ENCODE peak calls at places on chromosomes 6 and 20, in six cellular contexts. One of them, this sample, is unnamed.

GRCh38 chr6:39004801-39005200 is 43.8 kb upstream of the GLP1R start:
- DNase-seq in HepG2: no peak
- DNase-seq in SK-N-SH: no peak
- DNase-seq in GM12878: no peak
- DNase-seq in K562: no peak
- DNase-seq in H1: no peak
- DNase-seq in this sample: no peak

GRCh38 chr20:53778041-53778516 is 184.4 kb upstream of the ZNF217 start:
- DNase-seq in HepG2: no peak
- DNase-seq in SK-N-SH: no peak
- DNase-seq in GM12878: no peak
- DNase-seq in K562: no peak
- DNase-seq in H1: no peak
- DNase-seq in this sample: no peak

GRCh38 chr20:17625246-17626051 is 55.6 kb downstream of the DSTN start:
- DNase-seq in HepG2: no peak
- DNase-seq in SK-N-SH: peak
- DNase-seq in GM12878: no peak
- DNase-seq in K562: no peak
- DNase-seq in H1: no peak
- DNase-seq in this sample: no peak

GRCh38 chr6:125750692-125751333 is 1.4 kb downstream of the HEY2 start:
- DNase-seq in HepG2: no peak
- DNase-seq in SK-N-SH: no peak
- DNase-seq in GM12878: no peak
- DNase-seq in K562: no peak
- DNase-seq in H1: no peak
- DNase-seq in this sample: no peak

GRCh38 chr6:144811140-144811539 is 526.0 kb downstream of the UTRN start:
- DNase-seq in HepG2: no peak
- DNase-seq in SK-N-SH: no peak
- DNase-seq in GM12878: no peak
- DNase-seq in K562: no peak
- DNase-seq in H1: no peak
- DNase-seq in this sample: no peak

GRCh38 chr20:62824476-62825287 is 7.8 kb downstream of the COL9A3 start:
- DNase-seq in HepG2: peak
- DNase-seq in SK-N-SH: peak
- DNase-seq in GM12878: no peak
- DNase-seq in K562: peak
- DNase-seq in H1: no peak
- DNase-seq in this sample: peak

GRCh38 chr6:17207281-17207680 is 73.9 kb upstream of the RBM24 start:
- DNase-seq in HepG2: no peak
- DNase-seq in SK-N-SH: no peak
- DNase-seq in GM12878: no peak
- DNase-seq in K562: no peak
- DNase-seq in H1: no peak
- DNase-seq in this sample: no peak

GRCh38 chr6:39508513-39508912 is 186.0 kb upstream of the KCNK16 start:
- DNase-seq in HepG2: no peak
- DNase-seq in SK-N-SH: no peak
- DNase-seq in GM12878: no peak
- DNase-seq in K562: no peak
- DNase-seq in H1: no peak
- DNase-seq in this sample: no peak

GRCh38 chr6:168088161-168089106 is 9.4 kb upstream of the FRMD1 start:
- DNase-seq in HepG2: peak
- DNase-seq in SK-N-SH: no peak
- DNase-seq in GM12878: no peak
- DNase-seq in K562: no peak
- DNase-seq in H1: no peak
- DNase-seq in this sample: no peak

GRCh38 chr20:61933951-61934715 is 131.5 kb downstream of the TAF4 start:
- DNase-seq in HepG2: no peak
- DNase-seq in SK-N-SH: no peak
- DNase-seq in GM12878: no peak
- DNase-seq in K562: no peak
- DNase-seq in H1: peak
- DNase-seq in this sample: no peak

GRCh38 chr6:107690546-107690863 is 133.6 kb downstream of the SCML4 start:
- DNase-seq in HepG2: no peak
- DNase-seq in SK-N-SH: no peak
- DNase-seq in GM12878: no peak
- DNase-seq in K562: no peak
- DNase-seq in H1: no peak
- DNase-seq in this sample: no peak

GRCh38 chr20:10611357-10611756 is 62.4 kb downstream of the JAG1 start:
- DNase-seq in HepG2: peak
- DNase-seq in SK-N-SH: peak
- DNase-seq in GM12878: no peak
- DNase-seq in K562: peak
- DNase-seq in H1: no peak
- DNase-seq in this sample: no peak

GRCh38 chr6:2127484-2127911 is 117.9 kb downstream of the GMDS start:
- DNase-seq in HepG2: no peak
- DNase-seq in SK-N-SH: no peak
- DNase-seq in GM12878: peak
- DNase-seq in K562: no peak
- DNase-seq in H1: no peak
- DNase-seq in this sample: no peak
- TF ChIP-seq POLR2AphosphoS5 in HepG2: no peak
- TF ChIP-seq POLR2AphosphoS5 in SK-N-SH: no peak
- TF ChIP-seq POLR2AphosphoS5 in GM12878: no peak
- TF ChIP-seq POLR2AphosphoS5 in K562: no peak
- TF ChIP-seq POLR2AphosphoS5 in H1: no peak
- TF ChIP-seq POLR2AphosphoS5 in this sample: no peak

GRCh38 chr20:34907616-34908469 is 31.4 kb downstream of the ACSS2 start:
- DNase-seq in HepG2: peak
- DNase-seq in SK-N-SH: peak
- DNase-seq in GM12878: no peak
- DNase-seq in K562: no peak
- DNase-seq in H1: no peak
- DNase-seq in this sample: peak

DNA sequence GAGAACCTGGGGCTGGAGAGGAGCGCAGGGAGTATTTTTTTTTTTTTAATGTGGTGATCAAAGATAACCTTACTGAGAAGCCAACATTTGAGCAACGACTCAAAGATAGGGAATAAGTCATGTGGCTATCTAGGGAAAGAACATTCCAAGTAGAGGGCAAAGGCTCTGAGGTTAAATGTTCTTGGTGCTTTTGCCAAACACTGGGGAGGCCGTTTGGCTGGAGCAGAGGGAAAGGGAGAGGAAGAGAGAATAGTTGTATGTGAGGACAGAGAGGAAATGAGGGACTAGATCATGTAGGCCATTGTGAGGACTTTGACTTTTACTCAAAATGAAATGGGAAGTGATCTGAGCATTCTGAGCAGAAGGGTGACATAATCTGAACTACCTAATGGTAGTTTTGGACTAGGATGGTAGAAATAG is 27.8 kb downstream of the ACSS2 start:
- DNase-seq in HepG2: no peak
- DNase-seq in SK-N-SH: no peak
- DNase-seq in GM12878: no peak
- DNase-seq in K562: peak
- DNase-seq in H1: no peak
- DNase-seq in this sample: no peak
- TF ChIP-seq GABPA in HepG2: no peak
- TF ChIP-seq GABPA in SK-N-SH: no peak
- TF ChIP-seq GABPA in GM12878: no peak
- TF ChIP-seq GABPA in K562: no peak
- TF ChIP-seq GABPA in H1: no peak
- TF ChIP-seq GABPA in this sample: no peak

DNA sequence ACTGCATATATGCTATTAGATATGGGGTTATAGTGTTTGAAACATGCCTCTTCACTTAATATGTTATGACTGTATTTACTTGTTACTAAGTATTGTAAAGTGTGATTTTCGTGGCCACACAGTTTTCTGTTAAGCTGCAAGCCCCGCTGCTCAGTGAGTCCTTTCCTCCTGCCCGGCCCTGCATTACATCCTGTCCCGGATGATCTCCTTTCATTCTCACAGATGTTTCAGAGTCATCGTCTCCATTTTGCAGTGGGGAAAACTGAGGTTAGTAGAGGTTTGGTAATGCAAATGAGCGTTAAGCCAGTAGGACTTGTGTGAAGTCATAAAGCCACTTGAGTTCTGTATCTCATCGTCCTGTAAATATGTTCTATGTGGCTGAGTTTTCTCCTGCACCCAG is 155.5 kb downstream of the CFAP61 start:
- DNase-seq in HepG2: no peak
- DNase-seq in SK-N-SH: no peak
- DNase-seq in GM12878: peak
- DNase-seq in K562: no peak
- DNase-seq in H1: no peak
- DNase-seq in this sample: no peak
- TF ChIP-seq CTCF in HepG2: no peak
- TF ChIP-seq CTCF in SK-N-SH: no peak
- TF ChIP-seq CTCF in GM12878: no peak
- TF ChIP-seq CTCF in K562: no peak
- TF ChIP-seq CTCF in H1: no peak
- TF ChIP-seq CTCF in this sample: no peak

DNA sequence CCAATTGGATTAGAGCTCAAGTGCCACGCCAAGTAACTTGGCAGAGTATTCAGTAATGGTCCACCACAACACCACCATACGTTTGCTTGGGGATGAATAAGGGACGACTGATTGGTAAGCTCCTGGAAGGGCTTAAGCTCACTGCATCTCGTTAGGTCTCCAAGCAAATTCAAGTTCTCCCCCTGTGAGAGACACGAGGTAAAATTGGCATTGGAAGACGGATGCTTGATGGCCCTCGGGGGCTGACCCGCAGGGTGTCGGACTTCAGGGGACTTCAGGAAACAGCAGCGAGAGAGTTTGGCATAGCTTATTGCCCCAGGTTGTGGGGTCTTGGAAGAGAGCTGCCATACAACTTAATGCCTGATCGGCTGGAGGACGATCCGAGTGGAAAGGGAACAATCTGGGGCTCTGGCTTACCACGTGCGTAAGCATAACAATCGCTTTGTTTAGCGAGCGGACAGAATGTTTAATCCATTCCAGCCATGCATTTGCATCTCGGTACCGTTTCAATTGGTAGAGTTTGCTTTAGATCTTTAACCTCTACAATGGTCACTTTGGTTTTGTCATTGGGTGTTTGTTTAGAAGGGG is 4.8 kb upstream of the ZNFX1 start:
- DNase-seq in HepG2: no peak
- DNase-seq in SK-N-SH: no peak
- DNase-seq in GM12878: no peak
- DNase-seq in K562: no peak
- DNase-seq in H1: no peak
- DNase-seq in this sample: no peak
- TF ChIP-seq POLR2AphosphoS5 in HepG2: peak
- TF ChIP-seq POLR2AphosphoS5 in SK-N-SH: peak
- TF ChIP-seq POLR2AphosphoS5 in GM12878: peak
- TF ChIP-seq POLR2AphosphoS5 in K562: peak
- TF ChIP-seq POLR2AphosphoS5 in H1: peak
- TF ChIP-seq POLR2AphosphoS5 in this sample: peak

DNA sequence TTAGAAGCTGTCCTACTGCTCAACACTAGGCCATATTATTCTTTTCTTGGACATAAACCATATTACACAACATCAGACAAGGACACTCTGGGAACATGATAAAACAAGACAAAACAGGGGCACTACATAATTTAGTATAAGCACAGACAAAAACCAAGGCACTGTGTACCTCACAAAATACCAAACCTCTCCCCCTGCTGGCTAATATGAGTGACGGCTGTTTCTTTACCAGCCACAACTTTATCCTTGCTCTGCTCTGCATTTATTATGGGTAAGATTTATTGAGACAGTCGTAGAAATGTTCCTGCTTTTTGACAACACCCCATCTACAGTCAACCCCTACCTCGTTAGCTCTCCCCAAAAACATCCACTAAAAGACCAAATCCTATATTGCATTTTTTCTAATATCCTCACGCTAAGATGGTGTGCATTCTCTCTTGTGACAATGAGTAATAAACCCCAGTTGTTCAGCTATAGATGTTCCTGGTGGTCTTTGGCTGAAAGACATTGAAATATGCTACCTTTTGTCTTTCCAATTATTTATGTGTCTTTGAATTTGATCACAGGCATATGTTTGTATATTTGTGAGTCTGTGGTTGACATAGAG is 23.8 kb upstream of the POLR1H start:
- DNase-seq in HepG2: peak
- DNase-seq in SK-N-SH: peak
- DNase-seq in GM12878: no peak
- DNase-seq in K562: peak
- DNase-seq in H1: no peak
- DNase-seq in this sample: no peak
- TF ChIP-seq GABPA in HepG2: no peak
- TF ChIP-seq GABPA in SK-N-SH: no peak
- TF ChIP-seq GABPA in GM12878: no peak
- TF ChIP-seq GABPA in K562: no peak
- TF ChIP-seq GABPA in H1: no peak
- TF ChIP-seq GABPA in this sample: no peak

GRCh38 chr6:106339334-106340029 is 13.9 kb upstream of the ATG5 start:
- DNase-seq in HepG2: peak
- DNase-seq in SK-N-SH: peak
- DNase-seq in GM12878: no peak
- DNase-seq in K562: peak
- DNase-seq in H1: peak
- DNase-seq in this sample: no peak
- TF ChIP-seq CTCF in HepG2: peak
- TF ChIP-seq CTCF in SK-N-SH: peak
- TF ChIP-seq CTCF in GM12878: peak
- TF ChIP-seq CTCF in K562: peak
- TF ChIP-seq CTCF in H1: peak
- TF ChIP-seq CTCF in this sample: peak

DNA sequence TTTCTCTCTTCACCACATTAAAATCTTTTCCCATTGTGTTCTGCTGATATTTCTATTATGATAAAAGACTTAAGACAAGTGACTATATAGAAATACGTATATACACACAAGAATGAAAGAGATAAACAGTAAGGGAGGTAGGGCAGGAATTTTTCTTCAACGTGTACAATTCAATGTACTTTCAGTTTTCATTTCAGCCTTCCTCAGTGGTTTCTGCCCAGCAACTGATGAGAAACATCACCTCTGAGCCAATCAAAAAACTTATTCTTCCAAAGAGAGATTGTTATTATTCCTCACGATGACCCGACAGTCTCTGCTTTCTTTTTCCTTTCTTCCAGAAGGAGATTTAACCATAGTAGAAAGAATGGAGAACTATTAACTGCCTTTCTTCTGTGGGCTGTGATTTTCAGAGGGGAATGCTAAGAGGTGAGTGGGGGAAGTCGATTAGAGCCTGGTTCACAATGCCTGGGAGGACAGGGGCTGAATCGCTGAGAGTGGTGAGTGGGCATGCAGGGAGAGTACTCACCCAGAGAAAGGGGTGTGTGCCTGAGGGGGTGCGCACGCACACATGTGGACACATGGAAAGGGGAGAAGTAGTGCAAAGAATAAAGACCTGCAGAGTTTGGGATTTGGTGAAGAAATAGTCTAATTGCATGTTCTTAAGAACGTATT is at the start of gene BTN3A1:
- DNase-seq in HepG2: peak
- DNase-seq in SK-N-SH: peak
- DNase-seq in GM12878: peak
- DNase-seq in K562: peak
- DNase-seq in H1: no peak
- DNase-seq in this sample: peak
- TF ChIP-seq POLR2AphosphoS5 in HepG2: peak
- TF ChIP-seq POLR2AphosphoS5 in SK-N-SH: no peak
- TF ChIP-seq POLR2AphosphoS5 in GM12878: peak
- TF ChIP-seq POLR2AphosphoS5 in K562: no peak
- TF ChIP-seq POLR2AphosphoS5 in H1: no peak
- TF ChIP-seq POLR2AphosphoS5 in this sample: no peak

This sample was measured in HL-60.